ENCODE peak calls at places on chromosomes 13 and 19, in four cellular contexts. X is EL, S is neuronal stem cell, T is MCF 10A. P is an unnamed sample.

GRCh38 chr19:3767050-3767449 is 4.6 kb downstream of the MRPL54 start:
- DNase-seq in X (no peak), T (no peak), S (no peak), P (no peak)

GRCh38 chr19:35013047-35013819 is 13.1 kb downstream of the GRAMD1A start:
- DNase-seq in X (peak), S (no peak), T (peak), P (no peak)

GRCh38 chr13:43071824-43072223 is 48.4 kb downstream of the DNAJC15 start:
- DNase-seq in X (no peak), S (no peak), T (no peak), P (no peak)

GRCh38 chr19:11479470-11480080 is 1.3 kb downstream of the ELAVL3 start:
- DNase-seq in T (no peak), S (peak), X (no peak), P (no peak)

GRCh38 chr19:17982430-17982829 is 15.5 kb downstream of the KCNN1 start:
- DNase-seq in T (no peak), S (no peak), X (no peak), P (no peak)

GRCh38 chr19:19137556-19138109 is 645 bp downstream of the TMEM161A start:
- DNase-seq in S (no peak), X (peak), T (no peak), P (no peak)

GRCh38 chr13:106376411-106377112 is 158.9 kb downstream of the EFNB2 start:
- DNase-seq in X (peak), S (no peak), T (peak), P (no peak)

GRCh38 chr19:55353803-55354697 is 469 bp downstream of the COX6B2 start:
- DNase-seq in T (no peak), X (peak), S (no peak), P (no peak)

GRCh38 chr19:33798701-33799111 is 2.0 kb downstream of the KCTD15 start:
- DNase-seq in S (peak), X (no peak), T (no peak), P (no peak)

GRCh38 chr19:30450101-30450500 is 77.9 kb downstream of the ZNF536 start:
- DNase-seq in X (no peak), S (peak), T (no peak), P (peak)

GRCh38 chr19:7928741-7929701 is 3.1 kb upstream of the CTXN1 start:
- DNase-seq in S (no peak), T (peak), X (peak), P (no peak)

GRCh38 chr19:14385492-14385891 is 4.2 kb downstream of the ADGRE5 start:
- DNase-seq in T (no peak), S (no peak), X (no peak), P (no peak)

GRCh38 chr19:33396701-33397535 is 23.4 kb downstream of the CEBPG start:
- DNase-seq in S (peak), X (no peak), T (no peak), P (no peak)

GRCh38 chr13:23755040-23755439 is 134.2 kb downstream of the MIPEP start:
- DNase-seq in T (no peak), X (no peak), S (no peak), P (no peak)

GRCh38 chr13:85486663-85487062 is 312.6 kb downstream of the SLITRK6 start:
- DNase-seq in X (no peak), T (no peak), S (no peak), P (no peak)

GRCh38 chr13:110629735-110630134 is 14.4 kb downstream of the NAXD start:
- DNase-seq in T (no peak), S (no peak), X (no peak), P (no peak)

GRCh38 chr13:30623392-30623791 is 5.7 kb downstream of the USPL1 start:
- DNase-seq in S (no peak), X (no peak), T (no peak), P (no peak)

P was measured in iPS DF 19.7.